ENCODE peak calls at places on chromosomes 11 and 22, in nine cellular contexts. G is brain microvascular endothelial cell, F is HepG2, I is fibroblast of lung, A is cardiac fibroblast, J is AG04449, L is stomach, U is foreskin fibroblast, D is fibroblast of villous mesenchyme. Q is an unnamed sample.

GRCh38 chr11:117827521-117828511 is 3.3 kb upstream of the FXYD2 start:
- DNase-seq in L (peak), F (no peak), I (no peak), A (no peak), U (no peak), G (no peak), J (no peak), D (no peak), Q (no peak)

GRCh38 chr11:7851391-7851790 is 54.6 kb upstream of the OR5P2 start:
- DNase-seq in F (peak), D (no peak), J (no peak), U (no peak), L (no peak), G (no peak), A (no peak), I (no peak), Q (no peak)

GRCh38 chr11:10484461-10485180 is 29.6 kb downstream of the AMPD3 start:
- DNase-seq in G (no peak), D (no peak), F (no peak), L (no peak), J (no peak), I (no peak), U (no peak), A (no peak), Q (no peak)

GRCh38 chr11:99020324-99021225 is at the start of gene CNTN5:
- DNase-seq in I (peak), G (peak), F (peak), L (no peak), A (peak), U (no peak), D (no peak), J (no peak), Q (peak)

GRCh38 chr11:71491531-71492329 is 35.3 kb upstream of the KRTAP5-7 start:
- DNase-seq in A (no peak), U (no peak), J (no peak), D (no peak), F (no peak), G (no peak), L (peak), I (no peak), Q (no peak)

GRCh38 chr11:102553835-102554282 is 23.3 kb upstream of the MMP7 start:
- DNase-seq in J (no peak), U (no peak), I (no peak), A (no peak), D (no peak), G (no peak), F (peak), L (no peak), Q (no peak)

GRCh38 chr22:20016734-20017621 is at the start of gene ARVCF:
- DNase-seq in L (peak), G (peak), D (peak), U (peak), A (peak), I (peak), F (peak), J (peak), Q (peak)

GRCh38 chr11:130592056-130592455 is 143.6 kb downstream of the ADAMTS15 start:
- DNase-seq in U (no peak), F (no peak), G (peak), L (no peak), I (peak), D (no peak), J (no peak), A (peak), Q (peak)

GRCh38 chr11:2994336-2994730 is 2.2 kb upstream of the NAP1L4 start:
- DNase-seq in L (peak), F (no peak), D (no peak), U (no peak), A (no peak), J (no peak), I (no peak), G (no peak), Q (no peak)

GRCh38 chr11:124915541-124916369 is 3.3 kb upstream of the HEPN1 start:
- DNase-seq in L (no peak), I (peak), A (no peak), U (peak), J (no peak), D (no peak), G (peak), F (no peak), Q (peak)

GRCh38 chr11:75816561-75817239 is 1.7 kb downstream of the UVRAG start:
- DNase-seq in G (no peak), J (no peak), I (peak), U (no peak), L (no peak), A (peak), F (no peak), D (peak), Q (peak)
- H3K4me3 ChIP-seq in G (peak), J (peak), I (peak), U (peak), L (peak), A (peak), F (peak), D (peak), Q (peak)

GRCh38 chr22:26563022-26563421 is 26.9 kb downstream of the TPST2 start:
- DNase-seq in J (no peak), F (no peak), A (no peak), G (no peak), U (no peak), L (no peak), I (no peak), D (no peak), Q (no peak)
- TF ChIP-seq CTCF in J (no peak), F (no peak), A (no peak), G (no peak), U (no peak), L (no peak), I (no peak), D (no peak), Q (no peak)

DNA sequence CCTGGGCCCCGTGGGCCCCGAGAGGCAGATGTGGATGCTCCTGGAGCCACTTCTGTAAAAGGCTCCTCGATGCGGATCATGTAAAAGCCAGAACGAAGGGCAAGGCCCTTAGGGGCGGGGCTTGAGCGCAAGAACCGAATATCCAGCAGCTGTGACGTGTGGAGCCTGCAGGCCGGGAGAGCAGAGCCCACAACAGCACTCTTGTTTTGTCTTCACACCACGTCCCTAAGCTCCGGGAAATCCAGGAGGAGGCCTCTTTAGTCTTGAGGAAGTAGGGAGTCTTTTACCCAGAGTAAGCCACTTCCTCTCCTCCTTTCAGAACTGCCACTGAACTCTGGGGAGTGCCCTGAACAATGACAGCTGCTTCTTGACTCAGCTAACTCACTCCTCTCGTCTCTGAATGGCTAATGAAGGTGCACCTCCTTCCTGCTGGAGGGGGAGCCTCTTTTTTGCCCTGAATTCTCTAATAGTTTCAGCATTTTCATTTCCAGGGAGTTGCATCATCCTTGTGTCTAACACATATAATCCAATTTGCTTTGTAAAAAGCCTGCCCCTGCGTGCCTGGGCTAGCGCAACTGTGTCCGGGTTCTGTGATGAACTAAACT is 12.5 kb downstream of the L3MBTL2 start:
- DNase-seq in A (peak), L (peak), I (peak), G (peak), U (peak), F (no peak), D (peak), J (peak), Q (peak)
- H3K4me3 ChIP-seq in A (peak), L (no peak), I (no peak), G (peak), U (no peak), F (no peak), D (peak), J (no peak), Q (peak)

DNA sequence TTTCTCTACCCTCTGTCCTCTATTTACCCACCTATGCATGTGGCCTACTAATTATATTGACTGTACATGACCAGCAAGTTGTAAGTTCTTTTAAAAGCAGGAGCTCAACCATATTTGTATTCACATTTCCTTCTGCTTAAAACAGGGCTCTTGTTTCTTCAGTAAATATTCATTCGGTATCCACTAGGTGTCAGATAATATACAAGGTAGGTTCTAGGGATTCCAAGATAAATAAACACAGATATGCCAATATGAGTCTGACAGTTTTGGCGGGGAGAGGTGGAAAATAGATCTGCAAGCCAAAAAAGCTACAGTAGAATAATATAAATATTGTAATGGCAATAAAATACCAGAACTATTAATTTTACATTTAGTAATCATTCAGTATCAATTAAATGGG is 15.3 kb upstream of the RAB30 start:
- DNase-seq in L (no peak), J (no peak), U (no peak), G (no peak), F (peak), A (peak), D (peak), I (peak), Q (no peak)
- TF ChIP-seq CTCF in L (peak), J (no peak), U (no peak), G (peak), F (peak), A (no peak), D (no peak), I (no peak), Q (no peak)

GRCh38 chr22:48633996-48634836 is 1193.5 kb downstream of the BRD1 start:
- DNase-seq in L (no peak), D (no peak), A (no peak), G (no peak), F (no peak), J (no peak), U (no peak), I (no peak), Q (no peak)
- H3K4me3 ChIP-seq in L (no peak), D (no peak), A (no peak), G (no peak), F (no peak), J (no peak), U (no peak), I (no peak), Q (no peak)

DNA sequence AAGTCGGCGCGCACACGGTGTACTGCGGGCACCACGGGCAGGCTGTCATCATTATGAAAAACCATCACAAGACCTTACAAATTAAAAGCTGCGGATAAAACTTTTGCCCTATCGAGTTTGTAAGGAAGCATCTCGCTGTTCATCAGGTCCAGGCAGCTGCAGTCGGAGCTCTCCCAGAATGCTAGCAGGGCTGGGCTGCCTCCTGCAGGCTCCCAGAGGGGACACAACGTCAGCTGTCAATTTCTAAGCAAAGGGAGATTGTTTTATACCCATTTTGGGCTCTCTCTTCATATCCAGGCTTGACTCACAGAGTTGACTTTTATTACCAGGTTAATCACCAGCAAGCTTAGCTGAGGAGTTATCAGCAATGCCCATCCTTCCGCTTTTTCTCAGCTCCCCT is 375.1 kb downstream of the OPCML start:
- DNase-seq in F (no peak), U (no peak), J (no peak), G (no peak), L (no peak), D (no peak), A (no peak), I (no peak), Q (no peak)
- TF ChIP-seq CTCF in F (no peak), U (no peak), J (no peak), G (no peak), L (no peak), D (no peak), A (no peak), I (no peak), Q (no peak)

GRCh38 chr11:115222863-115223530 is 281.2 kb downstream of the CADM1 start:
- DNase-seq in G (no peak), I (no peak), F (no peak), U (no peak), A (no peak), D (no peak), J (no peak), L (no peak), Q (no peak)
- H3K4me3 ChIP-seq in G (no peak), I (no peak), F (no peak), U (no peak), A (no peak), D (no peak), J (no peak), L (no peak), Q (no peak)

GRCh38 chr11:31947051-31947450 is 135.9 kb upstream of the PAX6 start:
- DNase-seq in G (no peak), F (no peak), I (no peak), D (no peak), J (no peak), A (no peak), L (no peak), U (no peak), Q (no peak)

GRCh38 chr11:31940396-31941037 is 129.4 kb upstream of the PAX6 start:
- DNase-seq in L (no peak), A (peak), U (no peak), D (peak), I (peak), F (no peak), J (peak), G (peak), Q (peak)

GRCh38 chr11:31939004-31939403 is 127.9 kb upstream of the PAX6 start:
- DNase-seq in G (no peak), J (no peak), L (no peak), I (no peak), F (no peak), A (no peak), D (no peak), U (no peak), Q (no peak)

GRCh38 chr11:31943056-31943780 is 132.1 kb upstream of the PAX6 start:
- DNase-seq in I (no peak), D (no peak), U (no peak), G (no peak), F (no peak), L (no peak), J (no peak), A (no peak), Q (no peak)
- TF ChIP-seq CTCF in I (no peak), D (no peak), U (no peak), G (no peak), F (no peak), L (no peak), J (no peak), A (no peak), Q (no peak)

DNA sequence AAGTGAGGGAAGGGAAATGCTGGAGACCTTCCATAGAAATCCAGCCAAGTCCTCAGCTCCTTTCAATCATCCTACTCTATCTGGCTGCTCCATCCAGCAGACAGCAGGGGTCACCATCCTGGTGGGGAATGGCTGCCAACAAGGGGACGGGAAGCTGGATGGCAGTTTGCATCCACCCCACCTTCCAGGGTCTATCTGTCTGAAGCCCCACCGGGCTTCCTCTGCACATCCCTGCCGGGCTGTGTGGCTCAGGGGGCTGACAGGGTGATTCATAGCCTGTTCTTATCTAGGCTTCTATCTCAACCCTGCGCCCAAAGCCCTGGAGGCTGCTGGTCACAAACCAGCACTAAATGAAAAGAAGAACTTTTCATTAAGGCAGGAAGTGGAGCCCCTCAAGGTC is 1.1 kb downstream of the SYTL2 start:
- DNase-seq in L (no peak), D (no peak), A (no peak), I (no peak), G (peak), J (no peak), U (no peak), F (peak), Q (no peak)
- H3K4me3 ChIP-seq in L (peak), D (peak), A (no peak), I (peak), G (peak), J (peak), U (peak), F (no peak), Q (no peak)

GRCh38 chr11:65118097-65118837 is 766 bp upstream of the ZNHIT2 start:
- DNase-seq in I (no peak), G (no peak), L (no peak), D (no peak), U (no peak), J (no peak), F (no peak), A (no peak), Q (no peak)
- TF ChIP-seq CTCF in I (no peak), G (no peak), L (no peak), D (no peak), U (no peak), J (no peak), F (no peak), A (no peak), Q (no peak)